ENCODE peak calls at places on chromosomes 12 and 14, in ten cellular contexts. N is left lung; Q is nephron progenitor cell; P is GM20000; O is upper lobe of right lung; I is endothelial cell; M is AG10803; A is GM12878; J is CD4-positive, alpha-beta T cell; U is fibroblast of the aortic adventitia. E is an unnamed sample.

GRCh38 chr12:108826115-108826806 is 31.1 kb downstream of the SSH1 start:
- DNase-seq in N (peak; percentile 73), Q (no peak), P (peak; percentile 47), O (no peak), I (peak; percentile 39), M (peak; percentile 98), A (no peak), J (no peak), U (peak; percentile 96), E (no peak)

GRCh38 chr12:66776974-66777373 is 98.1 kb upstream of the GRIP1 start:
- DNase-seq in N (no peak), Q (no peak), P (peak; percentile 32), O (no peak), I (no peak), M (no peak), A (peak; percentile 4), J (peak; percentile 1), U (no peak), E (no peak)

GRCh38 chr12:101230547-101230946 is 20.5 kb upstream of the SLC5A8 start:
- DNase-seq in N (no peak), Q (no peak), P (no peak), O (no peak), I (no peak), M (peak; percentile 76), A (no peak), J (no peak), U (peak; percentile 14), E (no peak)

GRCh38 chr12:112381421-112381897 is 772 bp downstream of the HECTD4 start:
- DNase-seq in N (peak; percentile 40), Q (peak; percentile 50), P (no peak), O (no peak), I (no peak), M (no peak), A (no peak), J (peak; percentile 7), U (no peak), E (no peak)

GRCh38 chr14:104421892-104422291 is 157.7 kb upstream of the C14orf180 start:
- DNase-seq in N (no peak), Q (no peak), P (no peak), O (no peak), I (no peak), M (no peak), A (no peak), J (no peak), U (no peak), E (no peak)

GRCh38 chr12:107764626-107765025 is 3.7 kb upstream of the PRDM4 start:
- DNase-seq in N (no peak), Q (no peak), P (no peak), O (no peak), I (no peak), M (no peak), A (no peak), J (no peak), U (no peak), E (no peak)

GRCh38 chr12:24534632-24535031 is 414.3 kb downstream of the BCAT1 start:
- DNase-seq in N (no peak), Q (no peak), P (no peak), O (no peak), I (no peak), M (no peak), A (no peak), J (no peak), U (no peak), E (no peak)

GRCh38 chr12:122102331-122102730 is 23.8 kb downstream of the MLXIP start:
- DNase-seq in N (no peak), Q (no peak), P (no peak), O (no peak), I (no peak), M (no peak), A (no peak), J (no peak), U (peak; percentile 52), E (no peak)

GRCh38 chr12:132812631-132813305 is 15.9 kb downstream of the GOLGA3 start:
- DNase-seq in N (no peak), Q (no peak), P (no peak), O (no peak), I (no peak), M (peak; percentile 34), A (no peak), J (no peak), U (no peak), E (no peak)

GRCh38 chr12:8077207-8077606 is 4.9 kb upstream of the NECAP1 start:
- DNase-seq in N (no peak), Q (no peak), P (no peak), O (no peak), I (no peak), M (peak; percentile 42), A (no peak), J (no peak), U (peak; percentile 25), E (no peak)

GRCh38 chr12:92144045-92144630 is 1.5 kb downstream of the BTG1 start:
- DNase-seq in N (peak; percentile 82), Q (peak; percentile 65), P (no peak), O (peak; percentile 67), I (peak; percentile 74), M (peak; percentile 96), A (no peak), J (peak; percentile 65), U (peak; percentile 96), E (peak; percentile 75)

GRCh38 chr14:49479432-49479831 is 106.7 kb downstream of the RPS29 start:
- DNase-seq in N (no peak), Q (no peak), P (no peak), O (no peak), I (no peak), M (peak; percentile 1), A (no peak), J (no peak), U (peak; percentile 43), E (no peak)

GRCh38 chr12:107369679-107370078 is 276.3 kb upstream of the CRY1 start:
- DNase-seq in N (no peak), Q (no peak), P (no peak), O (no peak), I (no peak), M (no peak), A (no peak), J (no peak), U (no peak), E (no peak)

GRCh38 chr12:129193263-129193871 is 340.1 kb downstream of the GLT1D1 start:
- DNase-seq in N (no peak), Q (peak; percentile 32), P (no peak), O (no peak), I (no peak), M (no peak), A (no peak), J (no peak), U (no peak), E (no peak)

DNA sequence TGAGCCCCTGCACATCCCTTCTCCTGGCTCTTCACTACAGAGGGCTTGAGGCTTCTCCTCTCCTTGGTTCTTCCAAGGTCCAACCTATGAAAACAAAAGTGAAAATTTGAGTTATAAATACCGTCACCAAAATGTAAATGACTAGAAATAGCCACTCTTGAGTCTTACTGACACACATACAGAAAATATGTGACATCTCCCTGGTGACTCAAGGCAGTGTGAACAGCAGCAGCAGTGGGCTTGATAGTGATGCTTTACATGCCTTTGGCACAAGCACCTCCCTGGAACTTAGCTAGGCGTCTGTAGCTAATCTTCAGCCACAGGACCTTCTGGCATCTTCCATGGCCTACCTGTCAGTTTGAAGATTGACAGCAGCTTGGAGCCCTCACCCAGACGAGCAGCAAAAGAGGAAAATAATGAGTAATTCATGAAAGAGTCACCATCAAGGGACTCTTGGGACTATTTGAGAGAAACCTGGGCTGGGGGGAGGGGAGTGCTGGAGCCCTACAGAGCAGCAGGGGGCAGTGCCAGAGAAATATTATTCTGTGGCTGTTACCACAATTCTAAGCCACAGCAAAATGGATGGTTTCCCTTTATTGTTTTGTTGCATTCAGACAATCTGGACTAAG is 158.0 kb downstream of the KCNK10 start:
- DNase-seq in N (no peak), Q (no peak), P (no peak), O (no peak), I (no peak), M (no peak), A (no peak), J (no peak), U (no peak), E (peak; percentile 22)
- TF ChIP-seq CTCF in N (no peak), Q (no peak), P (no peak), O (no peak), I (no peak), M (no peak), A (no peak), J (no peak), U (no peak), E (no peak)

GRCh38 chr14:63438065-63438757 is 105.0 kb downstream of the PPP2R5E start:
- DNase-seq in N (peak; percentile 40), Q (no peak), P (peak; percentile 23), O (no peak), I (no peak), M (peak; percentile 97), A (no peak), J (no peak), U (peak; percentile 99), E (no peak)
- TF ChIP-seq CTCF in N (no peak), Q (no peak), P (no peak), O (peak; percentile 23), I (no peak), M (peak; percentile 25), A (peak; percentile 32), J (no peak), U (peak; percentile 16), E (peak; percentile 30)

GRCh38 chr12:79174656-79175055 is 310.1 kb downstream of the SYT1 start:
- DNase-seq in N (no peak), Q (no peak), P (no peak), O (no peak), I (no peak), M (peak; percentile 69), A (no peak), J (no peak), U (peak; percentile 88), E (no peak)
- TF ChIP-seq CTCF in N (peak; percentile 8), Q (no peak), P (no peak), O (peak; percentile 39), I (no peak), M (peak; percentile 50), A (no peak), J (no peak), U (peak; percentile 52), E (peak; percentile 53)

GRCh38 chr12:100229036-100229635 is 28.5 kb downstream of the ACTR6 start:
- DNase-seq in N (no peak), Q (no peak), P (no peak), O (no peak), I (no peak), M (peak; percentile 3), A (peak; percentile 1), J (no peak), U (peak; percentile 4), E (no peak)
- TF ChIP-seq CTCF in N (no peak), Q (no peak), P (no peak), O (no peak), I (no peak), M (no peak), A (peak; percentile 19), J (no peak), U (no peak), E (no peak)

GRCh38 chr12:40760821-40761220 is 68.6 kb downstream of the CNTN1 start:
- DNase-seq in N (no peak), Q (no peak), P (no peak), O (no peak), I (no peak), M (no peak), A (no peak), J (no peak), U (no peak), E (no peak)

DNA sequence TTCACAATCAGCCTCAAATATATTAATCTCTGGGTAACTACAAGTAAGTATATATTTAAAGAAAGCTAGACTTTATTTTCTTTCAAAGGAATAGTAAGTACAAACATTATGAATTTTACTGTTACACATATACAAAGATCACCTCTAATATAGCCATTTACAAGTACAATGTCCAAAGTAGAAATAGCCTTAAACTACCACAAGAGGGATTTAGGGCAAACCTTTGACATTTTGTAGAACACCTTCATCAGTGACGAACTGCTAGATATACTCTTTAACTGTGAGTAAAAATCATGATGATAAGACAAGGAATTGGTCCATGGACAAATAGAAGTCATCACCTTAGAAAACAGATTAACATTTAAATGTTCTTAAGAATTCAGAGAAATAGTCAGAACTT is 69.8 kb downstream of the CNTN1 start:
- DNase-seq in N (no peak), Q (no peak), P (no peak), O (no peak), I (no peak), M (no peak), A (no peak), J (no peak), U (no peak), E (no peak)
- TF ChIP-seq CTCF in N (no peak), Q (peak; percentile 17), P (no peak), O (no peak), I (no peak), M (no peak), A (no peak), J (no peak), U (no peak), E (peak; percentile 46)